ENCODE peak calls at places on chromosomes 4 and X, in seven cellular contexts. P is colonic mucosa; F is CD8-positive, alpha-beta memory T cell; R is IMR-90; E is right lobe of liver; W is heart right ventricle; X is aorta. O is an unnamed sample.

GRCh38 chr4:66430856-66431255 is 760.6 kb upstream of the EPHA5 start:
- DNase-seq in P (no peak), F (no peak), R (peak; percentile 17), E (no peak), W (no peak), X (no peak), O (no peak)

GRCh38 chr4:4521069-4521468 is 20.8 kb downstream of the STX18 start:
- DNase-seq in P (no peak), F (no peak), R (no peak), E (no peak), W (no peak), X (no peak), O (no peak)

GRCh38 chrX:121635141-121635540 is 587.7 kb downstream of the GLUD2 start:
- DNase-seq in P (no peak), F (no peak), R (no peak), E (no peak), W (no peak), X (no peak), O (no peak)

GRCh38 chrX:128051526-128051925 is 677 bp downstream of the ACTRT1 start:
- DNase-seq in P (no peak), F (no peak), R (no peak), E (no peak), W (no peak), X (no peak), O (no peak)

GRCh38 chr4:17494258-17494657 is 17.6 kb downstream of the QDPR start:
- DNase-seq in P (no peak), F (no peak), R (peak; percentile 78), E (no peak), W (no peak), X (no peak), O (no peak)

GRCh38 chr4:53322696-53323095 is 43.2 kb downstream of the SCFD2 start:
- DNase-seq in P (no peak), F (no peak), R (no peak), E (no peak), W (no peak), X (no peak), O (no peak)

GRCh38 chr4:76590847-76591281 is 155.8 kb downstream of the SHROOM3 start:
- DNase-seq in P (no peak), F (no peak), R (peak; percentile 58), E (no peak), W (no peak), X (no peak), O (no peak)

GRCh38 chrX:121216979-121217378 is 169.6 kb downstream of the GLUD2 start:
- DNase-seq in P (no peak), F (no peak), R (no peak), E (no peak), W (no peak), X (no peak), O (no peak)

GRCh38 chrX:135497736-135498135 is 22.7 kb upstream of the INTS6L start:
- DNase-seq in P (no peak), F (no peak), R (no peak), E (no peak), W (no peak), X (no peak), O (no peak)

GRCh38 chr4:126583509-126583908 is 1049.2 kb upstream of the INTU start:
- DNase-seq in P (no peak), F (no peak), R (peak; percentile 26), E (no peak), W (no peak), X (no peak), O (no peak)

DNA sequence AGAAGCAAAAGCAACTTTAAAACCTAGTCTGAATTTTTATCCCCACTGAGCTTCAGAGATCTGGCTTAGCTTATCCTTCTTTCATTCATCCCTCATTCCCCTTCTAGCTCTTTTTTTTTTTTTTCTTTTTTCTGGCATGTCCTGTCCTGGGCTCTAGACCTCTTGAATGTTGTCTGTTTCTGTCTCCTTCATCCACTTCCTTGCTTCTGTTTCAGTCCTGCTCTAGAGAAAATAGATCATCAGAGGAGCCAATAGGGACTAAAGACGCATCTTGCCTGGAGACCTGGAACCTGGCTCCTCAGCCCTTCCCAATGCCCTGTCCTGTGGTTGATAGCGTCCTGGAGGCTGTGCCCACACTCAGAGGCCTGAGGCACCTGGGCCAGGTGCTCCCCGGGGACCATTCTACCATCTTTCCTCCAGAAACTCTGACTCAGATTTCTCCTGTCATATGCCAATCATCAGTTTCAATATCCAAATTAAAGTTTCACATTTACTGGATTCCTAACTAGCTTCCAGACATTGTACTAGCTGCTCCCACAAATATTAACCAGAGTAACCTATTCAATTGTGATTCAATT is 115.7 kb upstream of the GATB start:
- DNase-seq in P (no peak), F (no peak), R (no peak), E (no peak), W (no peak), X (no peak), O (no peak)
- H3K4me1 ChIP-seq in P (no peaks in the 10 kb centered on the region), F (no peaks in the 10 kb centered on the region), R (no peaks in the 10 kb centered on the region), E (no peaks in the 10 kb centered on the region), W (no peaks in the 10 kb centered on the region), X (no peaks in the 10 kb centered on the region), O (no peaks in the 10 kb centered on the region)

DNA sequence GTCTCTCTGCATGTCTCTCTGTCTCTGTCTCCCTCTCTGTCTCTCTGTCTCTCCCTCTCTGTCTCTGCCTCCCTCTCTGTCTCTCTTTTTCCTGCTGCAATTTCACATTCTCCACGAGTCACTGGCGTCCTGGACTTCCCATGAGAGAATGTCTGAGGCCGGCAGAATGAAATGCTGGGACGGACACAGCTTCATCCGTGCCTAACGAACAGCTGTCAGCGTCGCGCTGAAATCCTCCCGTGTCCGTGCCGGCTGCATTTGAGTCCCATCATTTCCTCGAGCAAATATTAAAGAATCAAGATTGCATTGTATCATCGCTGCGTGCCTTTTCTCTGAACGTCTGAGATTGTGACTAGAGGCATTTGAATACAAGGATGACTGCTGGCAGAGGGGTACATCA is 279.8 kb downstream of the ASMT start:
- DNase-seq in P (no peak), F (no peak), R (no peak), E (no peak), W (no peak), X (no peak), O (no peak)
- H3K9me3 ChIP-seq in P (no peaks in the 10 kb centered on the region), F (no peaks in the 10 kb centered on the region), R (peaks cover 26% of the 10 kb centered on the region), E (no peaks in the 10 kb centered on the region), W (no peaks in the 10 kb centered on the region), X (peaks cover under 1% of the 10 kb centered on the region), O (peaks cover 1% of the 10 kb centered on the region)

GRCh38 chrX:1468250-1468772 is 15.6 kb upstream of the ASMTL start:
- DNase-seq in P (peak; percentile 21), F (peak; percentile 69), R (no peak), E (no peak), W (no peak), X (peak; percentile 66), O (peak; percentile 35)
- H3K4me3 ChIP-seq in P (no peak overlapping the region), F (no peak overlapping the region), R (no peak overlapping the region), E (no peak overlapping the region), W (no peak overlapping the region), X (no peak overlapping the region), O (no peak overlapping the region)

DNA sequence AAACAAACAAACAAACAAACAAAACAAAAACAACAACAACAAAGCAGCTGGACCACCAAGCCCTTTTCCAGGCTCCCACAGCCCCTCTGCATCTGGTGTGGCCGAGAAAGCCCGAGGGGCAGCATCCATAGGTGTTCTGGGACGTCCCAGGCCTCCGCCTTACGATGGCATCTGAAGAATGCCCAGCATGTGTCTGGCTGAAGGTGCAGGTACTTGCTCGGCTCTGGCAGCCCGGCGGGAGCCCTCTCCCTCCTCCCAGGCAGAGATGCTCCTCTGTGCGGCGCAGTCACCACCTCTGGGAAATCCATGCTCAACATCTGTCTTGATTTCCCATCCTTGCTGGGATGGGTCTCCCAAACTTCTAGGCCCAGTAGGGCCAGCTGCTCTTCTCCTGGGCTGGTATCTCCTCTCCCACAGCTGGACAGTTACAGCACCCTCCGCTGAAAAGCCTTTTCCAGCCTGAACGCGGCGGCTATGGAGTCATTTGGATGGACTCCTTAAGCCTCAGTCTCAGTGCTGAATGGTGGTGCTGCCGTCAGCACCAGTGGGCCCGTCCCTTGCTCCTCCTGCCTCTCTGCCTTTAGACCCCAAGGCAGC is 4.3 kb downstream of the PSAPL1 start:
- DNase-seq in P (no peak), F (no peak), R (no peak), E (peak; percentile 11), W (no peak), X (peak; percentile 68), O (peak; percentile 80)
- H3K4me1 ChIP-seq in P (no peaks in the 10 kb centered on the region), F (no peaks in the 10 kb centered on the region), R (no peaks in the 10 kb centered on the region), E (no peaks in the 10 kb centered on the region), W (no peaks in the 10 kb centered on the region), X (no peaks in the 10 kb centered on the region), O (peaks cover 5% of the 10 kb centered on the region)

DNA sequence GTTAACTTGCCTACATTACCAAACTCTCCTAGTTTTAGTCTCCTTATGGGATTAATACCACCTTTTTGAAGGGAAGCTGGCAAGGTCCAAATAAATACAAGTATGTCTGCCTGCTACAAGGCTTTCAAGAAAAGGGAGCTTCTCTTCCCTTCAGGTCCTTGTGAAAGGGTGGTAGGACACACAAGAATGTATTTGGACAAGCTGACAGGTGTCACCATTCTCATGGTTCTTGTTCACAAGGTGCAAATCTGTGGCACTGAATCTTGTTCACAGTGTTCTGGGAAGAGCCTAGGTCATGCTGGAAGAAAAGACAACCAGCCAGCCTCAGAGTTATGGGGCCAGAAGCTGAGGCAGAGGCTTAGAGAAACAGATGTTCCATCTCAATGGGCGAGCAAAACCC is 41.9 kb downstream of the GPC3 start:
- DNase-seq in P (no peak), F (no peak), R (no peak), E (no peak), W (no peak), X (no peak), O (no peak)
- H3K9me3 ChIP-seq in P (no peaks in the 10 kb centered on the region), F (no peaks in the 10 kb centered on the region), R (no peaks in the 10 kb centered on the region), E (no peaks in the 10 kb centered on the region), W (no peaks in the 10 kb centered on the region), X (no peaks in the 10 kb centered on the region), O (no peaks in the 10 kb centered on the region)

GRCh38 chrX:47648376-47648775 is 2.0 kb downstream of the ELK1 start:
- DNase-seq in P (no peak), F (no peak), R (peak; percentile 67), E (no peak), W (no peak), X (no peak), O (no peak)
- H3K4me3 ChIP-seq in P (no peak overlapping the region), F (no peak overlapping the region), R (no peak overlapping the region), E (no peak overlapping the region), W (no peak overlapping the region), X (no peak overlapping the region), O (no peak overlapping the region)

GRCh38 chr4:184376923-184377322 is 97.4 kb downstream of the IRF2 start:
- DNase-seq in P (no peak), F (no peak), R (no peak), E (no peak), W (no peak), X (no peak), O (no peak)
- H3K4me1 ChIP-seq in P (no peaks in the 10 kb centered on the region), F (peaks cover 2% of the 10 kb centered on the region), R (no peaks in the 10 kb centered on the region), E (no peaks in the 10 kb centered on the region), W (peaks cover under 1% of the 10 kb centered on the region), X (no peaks in the 10 kb centered on the region), O (peaks cover 20% of the 10 kb centered on the region)

GRCh38 chr4:49032440-49033161 is 46.5 kb downstream of the CWH43 start:
- DNase-seq in P (peak; percentile 21), F (no peak), R (peak; percentile 6), E (no peak), W (no peak), X (no peak), O (no peak)

GRCh38 chr4:49036528-49036927 is 50.5 kb downstream of the CWH43 start:
- DNase-seq in P (no peak), F (no peak), R (no peak), E (no peak), W (no peak), X (no peak), O (no peak)
- H3K9me3 ChIP-seq in P (no peaks in the 10 kb centered on the region), F (no peaks in the 10 kb centered on the region), R (no peaks in the 10 kb centered on the region), E (no peaks in the 10 kb centered on the region), W (no peaks in the 10 kb centered on the region), X (peaks cover 4% of the 10 kb centered on the region), O (no peaks in the 10 kb centered on the region)